ENCODE peak calls at places on chromosome 17, in seven cellular contexts. E, F, Z, G, B, M and I are unnamed samples. For H3K4me1 and H3K27me3, the result is how much of the 10 kb centered on the place peaks cover.

GRCh38 chr17:43790311-43790940 is 10.2 kb downstream of the CFAP97D1 start:
- DNase-seq in E (no peak), F (no peak), Z (no peak), G (peak), B (no peak), M (no peak), I (no peak)

GRCh38 chr17:8855477-8856204 is 11.8 kb downstream of the PIK3R6 start:
- DNase-seq in E (no peak), F (no peak), Z (no peak), G (no peak), B (no peak), M (no peak), I (peak)

GRCh38 chr17:74527081-74527480 is 4.2 kb downstream of the CD300LB start:
- DNase-seq in E (no peak), F (no peak), Z (no peak), G (no peak), B (peak), M (no peak), I (no peak)

GRCh38 chr17:72432881-72433280 is 312.1 kb downstream of the SOX9 start:
- DNase-seq in E (no peak), F (no peak), Z (no peak), G (no peak), B (no peak), M (no peak), I (peak)

GRCh38 chr17:38598536-38598935 is 7.2 kb downstream of the SRCIN1 start:
- DNase-seq in E (peak), F (no peak), Z (peak), G (peak), B (no peak), M (no peak), I (no peak)

GRCh38 chr17:540632-541031 is 174.0 kb downstream of the VPS53 start:
- DNase-seq in E (no peak), F (no peak), Z (no peak), G (no peak), B (no peak), M (no peak), I (no peak)

GRCh38 chr17:31582151-31582907 is 190.9 kb downstream of the RAB11FIP4 start:
- DNase-seq in E (peak), F (peak), Z (no peak), G (no peak), B (no peak), M (no peak), I (peak)

GRCh38 chr17:7110617-7111306 is 3.9 kb downstream of the ASGR2 start:
- DNase-seq in E (no peak), F (no peak), Z (no peak), G (no peak), B (no peak), M (no peak), I (no peak)

GRCh38 chr17:73288534-73289302 is 23.1 kb downstream of the CDC42EP4 start:
- DNase-seq in E (peak), F (peak), Z (peak), G (peak), B (no peak), M (no peak), I (no peak)

GRCh38 chr17:49146620-49147306 is 14.2 kb downstream of the B4GALNT2 start:
- DNase-seq in E (no peak), F (no peak), Z (no peak), G (peak), B (no peak), M (no peak), I (no peak)

GRCh38 chr17:8015957-8016631 is 13.7 kb downstream of the GUCY2D start:
- DNase-seq in E (peak), F (no peak), Z (peak), G (no peak), B (peak), M (no peak), I (no peak)

GRCh38 chr17:81345211-81346089 is 49.8 kb upstream of the BAHCC1 start:
- DNase-seq in E (peak), F (peak), Z (peak), G (peak), B (peak), M (peak), I (peak)

GRCh38 chr17:45775576-45776011 is 8.5 kb upstream of the CRHR1 start:
- DNase-seq in E (peak), F (peak), Z (peak), G (no peak), B (no peak), M (no peak), I (no peak)

GRCh38 chr17:9371019-9371418 is 204.6 kb downstream of the STX8 start:
- DNase-seq in E (no peak), F (peak), Z (no peak), G (peak), B (no peak), M (no peak), I (no peak)

GRCh38 chr17:8900626-8901585 is 33.4 kb upstream of the PIK3R6 start:
- DNase-seq in E (peak), F (no peak), Z (no peak), G (no peak), B (peak), M (no peak), I (peak)

GRCh38 chr17:33218657-33219298 is 74.3 kb downstream of the ASIC2 start:
- DNase-seq in E (no peak), F (no peak), Z (no peak), G (no peak), B (no peak), M (no peak), I (no peak)

GRCh38 chr17:31823014-31823413 is 36.0 kb downstream of the COPRS start:
- DNase-seq in E (no peak), F (no peak), Z (no peak), G (no peak), B (no peak), M (no peak), I (no peak)

GRCh38 chr17:78103311-78103710 is 25.2 kb downstream of the TMC6 start:
- DNase-seq in E (no peak), F (no peak), Z (no peak), G (no peak), B (no peak), M (no peak), I (no peak)

GRCh38 chr17:2053380-2054261 is 1.3 kb upstream of the HIC1 start:
- DNase-seq in E (peak), F (peak), Z (peak), G (peak), B (peak), M (no peak), I (peak)

GRCh38 chr17:81056352-81056751 is 21.4 kb downstream of the BAIAP2 start:
- DNase-seq in E (no peak), F (no peak), Z (no peak), G (no peak), B (no peak), M (no peak), I (no peak)

GRCh38 chr17:17387017-17387416 is 83.8 kb downstream of the NT5M start:
- DNase-seq in E (no peak), F (no peak), Z (peak), G (no peak), B (no peak), M (no peak), I (no peak)

GRCh38 chr17:10243905-10244844 is 45.8 kb upstream of the GAS7 start:
- DNase-seq in E (no peak), F (no peak), Z (no peak), G (no peak), B (no peak), M (no peak), I (no peak)

GRCh38 chr17:6420173-6420641 is 14.7 kb downstream of the AIPL1 start:
- DNase-seq in E (no peak), F (no peak), Z (no peak), G (no peak), B (no peak), M (no peak), I (no peak)

GRCh38 chr17:28547096-28547622 is 5.3 kb downstream of the UNC119 start:
- DNase-seq in E (no peak), F (no peak), Z (no peak), G (no peak), B (no peak), M (no peak), I (no peak)

GRCh38 chr17:37756060-37756459 is 11.2 kb upstream of the HNF1B start:
- DNase-seq in E (no peak), F (no peak), Z (no peak), G (no peak), B (no peak), M (no peak), I (no peak)

GRCh38 chr17:18257268-18257681 is 1.3 kb downstream of the FLII start:
- DNase-seq in E (peak), F (no peak), Z (peak), G (peak), B (peak), M (no peak), I (no peak)

GRCh38 chr17:82560802-82561428 is 41.4 kb downstream of the FOXK2 start:
- DNase-seq in E (no peak), F (no peak), Z (no peak), G (no peak), B (no peak), M (no peak), I (no peak)

GRCh38 chr17:72883351-72883750 is 209.1 kb downstream of the SLC39A11 start:
- DNase-seq in E (no peak), F (no peak), Z (no peak), G (no peak), B (no peak), M (no peak), I (no peak)

GRCh38 chr17:8818047-8818446 is 18.9 kb upstream of the MFSD6L start:
- DNase-seq in E (no peak), F (no peak), Z (no peak), G (no peak), B (peak), M (no peak), I (peak)

GRCh38 chr17:49984283-49984682 is 10.7 kb downstream of the DLX3 start:
- DNase-seq in E (no peak), F (no peak), Z (no peak), G (no peak), B (no peak), M (no peak), I (no peak)

GRCh38 chr17:72906306-72906705 is 186.2 kb downstream of the SLC39A11 start:
- DNase-seq in E (no peak), F (no peak), Z (no peak), G (no peak), B (no peak), M (no peak), I (no peak)

GRCh38 chr17:9645858-9646555 is 690 bp downstream of the USP43 start:
- DNase-seq in E (peak), F (peak), Z (peak), G (peak), B (peak), M (no peak), I (no peak)

GRCh38 chr17:36937001-36937960 is at the start of gene LHX1:
- DNase-seq in E (no peak), F (no peak), Z (no peak), G (no peak), B (no peak), M (no peak), I (no peak)

GRCh38 chr17:36661047-36661666 is 59.8 kb downstream of the MRM1 start:
- DNase-seq in E (no peak), F (no peak), Z (no peak), G (no peak), B (no peak), M (no peak), I (no peak)

GRCh38 chr17:38509008-38509771 is 80.9 kb downstream of the ARHGAP23 start:
- DNase-seq in E (peak), F (peak), Z (peak), G (peak), B (peak), M (no peak), I (no peak)

GRCh38 chr17:81859906-81860755 is at the start of gene P4HB:
- DNase-seq in E (no peak), F (no peak), Z (no peak), G (no peak), B (no peak), M (no peak), I (no peak)

GRCh38 chr17:27549251-27549919 is 81.6 kb upstream of the LGALS9 start:
- DNase-seq in E (peak), F (no peak), Z (peak), G (no peak), B (no peak), M (no peak), I (no peak)

DNA sequence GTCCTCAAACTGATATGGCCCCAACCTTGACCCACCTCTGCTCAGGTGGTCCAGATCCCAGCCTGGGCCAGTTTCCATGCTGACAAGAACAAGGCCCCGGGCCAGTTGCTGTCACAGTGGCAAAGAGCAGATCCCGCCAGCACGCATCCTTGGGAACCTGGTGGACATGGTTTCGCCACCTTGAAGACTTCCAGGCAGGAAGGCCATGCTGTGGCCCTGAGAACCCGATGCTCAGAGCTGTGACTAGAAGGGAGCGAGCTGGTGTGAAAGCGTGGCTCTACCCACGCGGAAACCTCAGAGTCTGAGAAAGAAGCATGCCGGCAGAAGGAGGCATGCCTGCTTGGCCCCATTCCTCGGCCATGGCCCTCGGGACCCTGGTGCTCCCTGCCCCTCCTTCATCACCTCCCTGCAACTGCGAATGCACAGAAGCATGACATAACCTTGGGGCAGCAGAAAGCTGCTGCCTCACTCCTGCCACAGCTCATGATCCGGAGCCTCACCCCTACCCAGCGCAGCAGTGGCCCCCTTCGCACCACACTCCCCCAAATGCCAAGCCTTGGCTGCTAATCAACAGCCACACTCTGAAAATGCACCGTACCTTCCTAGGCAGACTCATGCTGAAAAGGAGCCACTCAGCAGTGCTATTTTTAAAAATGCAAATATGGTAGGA is 33.2 kb downstream of the UBE2O start:
- DNase-seq in E (no peak), F (no peak), Z (no peak), G (no peak), B (no peak), M (no peak), I (no peak)
- H3K4me1 ChIP-seq in E (under half), F (under half), Z (under half), G (under half), B (under half), M (under half), I (under half)

GRCh38 chr17:3657874-3658783 is 10.2 kb downstream of the TAX1BP3 start:
- DNase-seq in E (no peak), F (no peak), Z (no peak), G (no peak), B (no peak), M (no peak), I (no peak)

GRCh38 chr17:3657588-3657869 is 10.8 kb downstream of the TAX1BP3 start:
- DNase-seq in E (no peak), F (no peak), Z (no peak), G (no peak), B (no peak), M (no peak), I (no peak)

GRCh38 chr17:3656755-3657587 is 11.4 kb downstream of the TAX1BP3 start:
- DNase-seq in E (no peak), F (no peak), Z (no peak), G (no peak), B (no peak), M (no peak), I (no peak)

GRCh38 chr17:3656353-3656752 is 12.0 kb downstream of the TAX1BP3 start:
- DNase-seq in E (no peak), F (no peak), Z (no peak), G (no peak), B (no peak), M (no peak), I (no peak)

DNA sequence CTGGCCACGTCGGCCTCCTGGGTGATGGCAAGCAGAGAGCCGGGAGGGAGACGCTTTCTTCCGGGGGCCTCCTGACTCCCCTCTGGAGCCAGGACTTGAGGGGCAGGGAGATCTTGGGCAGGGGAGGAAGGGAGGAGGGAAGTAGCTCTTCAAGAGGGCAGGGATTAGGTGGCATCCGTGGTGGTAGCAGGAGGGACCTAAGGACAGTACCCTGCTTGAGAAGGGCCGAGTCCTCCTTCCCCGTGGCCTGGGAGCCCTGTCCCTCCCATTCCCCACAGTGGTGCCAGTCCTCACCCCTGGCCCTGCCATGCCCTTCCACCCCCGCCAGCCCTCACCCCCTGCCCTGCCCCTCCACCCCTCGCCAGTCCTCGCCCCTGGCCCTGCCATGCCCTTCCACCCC is 12.6 kb downstream of the TAX1BP3 start:
- DNase-seq in E (no peak), F (no peak), Z (no peak), G (no peak), B (no peak), M (no peak), I (no peak)
- H3K27me3 ChIP-seq in E (under half), F (under half), Z (under half), G (under half), B (under half), M (under half), I (under half)

DNA sequence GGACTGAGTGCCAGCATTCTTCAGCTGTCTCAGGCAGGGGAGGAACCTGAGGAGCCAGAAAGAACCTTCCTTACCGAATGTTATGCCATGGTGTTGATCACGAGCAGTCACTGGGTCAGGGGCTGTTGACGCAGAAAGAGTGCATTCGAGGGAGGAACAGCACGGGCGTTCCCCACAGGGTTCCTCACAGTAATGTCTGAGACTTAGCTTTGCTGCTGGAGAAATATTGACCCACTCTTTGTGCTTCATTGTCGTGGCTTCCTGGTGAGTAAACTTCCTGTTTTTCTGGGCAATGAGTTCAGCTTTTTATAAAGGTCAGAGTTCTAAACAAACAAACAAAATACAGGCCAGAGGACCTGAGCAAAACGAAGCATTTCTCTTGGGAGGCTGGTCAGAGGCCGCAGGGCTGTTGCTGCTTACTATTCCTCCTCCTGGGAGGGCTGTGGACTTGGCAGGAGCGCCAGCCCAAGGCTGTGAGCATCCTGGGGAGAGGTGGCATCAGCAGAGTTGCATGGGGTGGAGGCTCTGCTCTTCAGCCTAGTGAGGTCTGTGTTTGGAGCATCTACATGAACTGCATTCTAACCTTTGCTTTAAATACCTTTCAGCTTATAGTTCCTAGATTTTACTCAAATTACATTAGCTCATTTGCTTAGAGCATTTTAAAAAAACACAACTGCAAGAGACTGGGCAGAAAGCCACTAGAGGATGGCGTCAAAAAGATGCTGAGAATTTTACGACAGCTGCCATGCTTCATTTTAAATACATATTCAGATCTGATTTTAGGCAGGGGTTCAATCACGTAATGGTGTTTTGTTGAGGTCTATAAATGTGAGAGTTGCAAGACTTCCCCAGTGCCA is 143.0 kb upstream of the CACNG5 start:
- DNase-seq in E (no peak), F (no peak), Z (no peak), G (no peak), B (no peak), M (no peak), I (no peak)
- H3K4me1 ChIP-seq in E (under half), F (under half), Z (under half), G (under half), B (under half), M (under half), I (under half)

GRCh38 chr17:35373984-35374765 is 754 bp upstream of the SLFN11 start:
- DNase-seq in E (peak), F (peak), Z (peak), G (no peak), B (peak), M (no peak), I (peak)
- H3K27me3 ChIP-seq in E (under half), F (under half), Z (under half), G (under half), B (under half), M (under half), I (under half)

DNA sequence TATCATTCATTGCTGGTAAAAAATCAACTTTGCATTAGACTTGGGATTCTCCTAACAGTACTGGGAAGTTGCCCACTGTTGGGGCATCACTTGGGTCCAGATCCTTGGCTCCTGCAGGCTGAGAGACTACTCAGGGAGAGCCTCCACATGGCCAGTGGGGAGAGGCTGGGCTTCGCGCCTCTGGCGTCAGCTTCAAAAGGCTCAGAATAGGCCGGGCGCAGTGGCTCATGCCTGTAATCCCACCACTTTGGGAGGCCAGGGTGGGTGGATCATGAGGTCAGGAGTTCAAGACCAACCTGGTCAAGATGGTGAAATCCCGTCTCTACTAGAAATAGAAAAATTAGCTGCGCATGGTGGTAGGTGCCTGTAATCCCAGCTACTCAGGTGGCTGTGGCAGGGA is 3.4 kb upstream of the CSHL1 start:
- DNase-seq in E (no peak), F (no peak), Z (no peak), G (no peak), B (no peak), M (no peak), I (no peak)
- H3K4me1 ChIP-seq in E (under half), F (under half), Z (under half), G (under half), B (under half), M (under half), I (under half)

GRCh38 chr17:79362086-79362995 is 248.5 kb downstream of the RBFOX3 start:
- DNase-seq in E (no peak), F (no peak), Z (no peak), G (no peak), B (no peak), M (no peak), I (no peak)
- H3K27me3 ChIP-seq in E (under half), F (under half), Z (under half), G (under half), B (under half), M (under half), I (under half)

DNA sequence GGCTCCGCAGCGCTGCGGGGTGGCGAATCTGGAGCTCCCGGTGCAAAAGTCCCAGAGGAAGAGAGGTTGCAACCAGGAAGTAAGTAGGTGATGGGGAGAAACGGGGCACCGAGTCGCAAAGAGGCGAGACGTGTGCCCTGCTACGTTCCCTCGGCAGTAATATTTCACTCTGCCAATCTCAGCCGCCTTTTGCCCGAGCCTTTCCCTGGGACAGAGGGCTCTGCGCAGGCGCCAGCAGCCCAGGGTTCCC is at the start of gene NR1D1:
- DNase-seq in E (no peak), F (no peak), Z (no peak), G (no peak), B (no peak), M (no peak), I (no peak)
- H3K4me1 ChIP-seq in E (half or more), F (half or more), Z (half or more), G (half or more), B (half or more), M (half or more), I (under half)

GRCh38 chr17:5121186-5121841 is 5.5 kb downstream of the USP6 start:
- DNase-seq in E (peak), F (no peak), Z (peak), G (no peak), B (no peak), M (no peak), I (peak)
- H3K27me3 ChIP-seq in E (under half), F (under half), Z (under half), G (under half), B (under half), M (under half), I (under half)

GRCh38 chr17:57288034-57288752 is 31.9 kb downstream of the MSI2 start:
- DNase-seq in E (no peak), F (no peak), Z (no peak), G (no peak), B (no peak), M (no peak), I (no peak)
- H3K4me1 ChIP-seq in E (under half), F (under half), Z (under half), G (half or more), B (under half), M (under half), I (under half)